ENCODE peak calls at places on chromosomes 2 and 18, in nine cellular contexts. M is NCI-H510A, C is brain microvascular endothelial cell, P is IMR-90, K is NCI-H2171 treated with DMSO at 0.1 percent for 48 hours, T is heart left ventricle, F is chondrocyte, U is HEK293T, B is anterior cingulate cortex. E is an unnamed sample.

GRCh38 chr2:85886585-85886984 is 2.2 kb downstream of the ST3GAL5 start:
- DNase-seq in M (no peak), C (peak), P (peak), K (no peak), T (no peak), F (no peak), U (no peak), B (peak), E (no peak)

GRCh38 chr2:99480390-99480789 is 9.4 kb downstream of the REV1 start:
- DNase-seq in M (no peak), C (no peak), P (peak), K (no peak), T (no peak), F (no peak), U (no peak), B (no peak), E (no peak)

GRCh38 chr18:8460748-8461147 is 148.5 kb upstream of the RAB12 start:
- DNase-seq in M (no peak), C (no peak), P (no peak), K (no peak), T (no peak), F (no peak), U (no peak), B (no peak), E (no peak)

GRCh38 chr2:11224887-11225286 is 69.6 kb downstream of the SLC66A3 start:
- DNase-seq in M (no peak), C (no peak), P (no peak), K (no peak), T (no peak), F (no peak), U (no peak), B (no peak), E (no peak)

GRCh38 chr2:233823731-233824121 is 30.6 kb downstream of the HJURP start:
- DNase-seq in M (no peak), C (no peak), P (no peak), K (no peak), T (no peak), F (peak), U (no peak), B (no peak), E (no peak)

GRCh38 chr2:20061940-20062339 is 10.5 kb upstream of the LAPTM4A start:
- DNase-seq in M (no peak), C (no peak), P (no peak), K (no peak), T (no peak), F (no peak), U (no peak), B (no peak), E (no peak)

GRCh38 chr2:23235292-23235691 is 149.7 kb upstream of the KLHL29 start:
- DNase-seq in M (no peak), C (no peak), P (no peak), K (no peak), T (no peak), F (no peak), U (no peak), B (no peak), E (no peak)

GRCh38 chr18:11956371-11957308 is 24.7 kb upstream of the IMPA2 start:
- DNase-seq in M (no peak), C (no peak), P (no peak), K (no peak), T (no peak), F (no peak), U (no peak), B (no peak), E (no peak)

GRCh38 chr18:43422483-43422882 is 145.2 kb upstream of the SYT4 start:
- DNase-seq in M (peak), C (peak), P (no peak), K (peak), T (no peak), F (no peak), U (peak), B (peak), E (peak)

GRCh38 chr2:30231726-30232026 is 342 bp downstream of the LBH start:
- DNase-seq in M (no peak), C (no peak), P (no peak), K (no peak), T (no peak), F (no peak), U (peak), B (no peak), E (no peak)

GRCh38 chr2:9552491-9553178 is 3.0 kb downstream of the ADAM17 start:
- DNase-seq in M (no peak), C (no peak), P (peak), K (no peak), T (no peak), F (no peak), U (no peak), B (no peak), E (no peak)

GRCh38 chr2:86750240-86750839 is 30.2 kb downstream of the RMND5A start:
- DNase-seq in M (no peak), C (no peak), P (no peak), K (peak), T (no peak), F (no peak), U (no peak), B (no peak), E (no peak)

GRCh38 chr18:76619342-76620315 is 124.6 kb upstream of the ZNF516 start:
- DNase-seq in M (peak), C (peak), P (peak), K (peak), T (peak), F (no peak), U (peak), B (peak), E (peak)

GRCh38 chr2:8459474-8459873 is 222.4 kb upstream of the ID2 start:
- DNase-seq in M (no peak), C (no peak), P (no peak), K (no peak), T (no peak), F (no peak), U (no peak), B (no peak), E (no peak)

GRCh38 chr2:178833382-178833781 is 26.2 kb upstream of the TTN start:
- DNase-seq in M (no peak), C (no peak), P (no peak), K (no peak), T (no peak), F (no peak), U (no peak), B (no peak), E (no peak)

GRCh38 chr2:157786663-157787363 is 89.3 kb downstream of the ACVR1 start:
- DNase-seq in M (no peak), C (no peak), P (no peak), K (peak), T (no peak), F (no peak), U (no peak), B (no peak), E (no peak)

GRCh38 chr18:10070581-10071000 is 156.8 kb downstream of the VAPA start:
- DNase-seq in M (no peak), C (no peak), P (peak), K (no peak), T (no peak), F (no peak), U (no peak), B (no peak), E (no peak)

GRCh38 chr2:112636605-112637288 is 9.0 kb upstream of the SLC20A1 start:
- DNase-seq in M (no peak), C (no peak), P (no peak), K (no peak), T (no peak), F (no peak), U (no peak), B (no peak), E (no peak)

GRCh38 chr2:45585267-45585861 is 25.7 kb downstream of the SRBD1 start:
- DNase-seq in M (no peak), C (peak), P (peak), K (peak), T (no peak), F (no peak), U (peak), B (no peak), E (peak)

GRCh38 chr18:73679941-73680700 is 467.5 kb downstream of the FBXO15 start:
- DNase-seq in M (no peak), C (peak), P (peak), K (no peak), T (no peak), F (no peak), U (no peak), B (no peak), E (no peak)

GRCh38 chr2:240293126-240293864 is 142.2 kb upstream of the GPC1 start:
- DNase-seq in M (no peak), C (no peak), P (no peak), K (no peak), T (peak), F (no peak), U (no peak), B (no peak), E (no peak)

GRCh38 chr2:196083601-196084000 is 15.0 kb upstream of the DNAH7 start:
- DNase-seq in M (no peak), C (no peak), P (no peak), K (no peak), T (no peak), F (no peak), U (no peak), B (no peak), E (no peak)

GRCh38 chr2:54279385-54279784 is 23.4 kb upstream of the TSPYL6 start:
- DNase-seq in M (no peak), C (no peak), P (no peak), K (no peak), T (no peak), F (no peak), U (peak), B (no peak), E (no peak)

GRCh38 chr2:231682546-231683291 is 25.6 kb upstream of the PTMA start:
- DNase-seq in M (peak), C (no peak), P (no peak), K (peak), T (peak), F (no peak), U (no peak), B (no peak), E (peak)

GRCh38 chr2:230054079-230054478 is 14.6 kb downstream of the SLC16A14 start:
- DNase-seq in M (no peak), C (peak), P (peak), K (no peak), T (no peak), F (no peak), U (no peak), B (no peak), E (no peak)